ENCODE peak calls at places on chromosomes 3 and 15, in ten cellular contexts. M is thoracic aorta, W is heart left ventricle, E is AG04449, D is MM.1S, N is AG09309, I is choroid plexus epithelial cell, P is foreskin fibroblast, R is uterus, S is GM12865. J is an unnamed sample.

GRCh38 chr3:196641278-196642058 is 2.0 kb downstream of the NRROS start:
- DNase-seq in M (no peak), W (no peak), E (no peak), D (no peak), N (no peak), I (no peak), P (no peak), R (no peak), S (peak), J (no peak)

GRCh38 chr15:95262866-95263564 is 1031.7 kb downstream of the MCTP2 start:
- DNase-seq in M (no peak), W (no peak), E (no peak), D (no peak), N (peak), I (peak), P (peak), R (no peak), S (no peak), J (peak)

GRCh38 chr3:98901032-98901464 is 447 bp downstream of the DCBLD2 start:
- DNase-seq in M (no peak), W (peak), E (no peak), D (peak), N (no peak), I (peak), P (peak), R (peak), S (peak), J (no peak)

GRCh38 chr3:133367956-133368355 is 31.9 kb upstream of the BFSP2 start:
- DNase-seq in M (no peak), W (no peak), E (no peak), D (no peak), N (no peak), I (no peak), P (no peak), R (no peak), S (no peak), J (no peak)

GRCh38 chr3:29370451-29371420 is 89.9 kb downstream of the RBMS3 start:
- DNase-seq in M (no peak), W (no peak), E (no peak), D (no peak), N (no peak), I (no peak), P (no peak), R (no peak), S (no peak), J (no peak)

GRCh38 chr3:126985143-126985985 is 2.4 kb downstream of the PLXNA1 start:
- DNase-seq in M (no peak), W (no peak), E (no peak), D (no peak), N (no peak), I (no peak), P (no peak), R (no peak), S (no peak), J (no peak)

GRCh38 chr3:139764936-139765335 is 87.2 kb upstream of the NMNAT3 start:
- DNase-seq in M (no peak), W (no peak), E (peak), D (no peak), N (peak), I (peak), P (peak), R (no peak), S (no peak), J (peak)

GRCh38 chr3:114127517-114127916 is 51.3 kb downstream of the DRD3 start:
- DNase-seq in M (no peak), W (no peak), E (no peak), D (no peak), N (no peak), I (peak), P (no peak), R (no peak), S (no peak), J (no peak)

GRCh38 chr15:60076582-60077263 is 72.6 kb downstream of the FOXB1 start:
- DNase-seq in M (no peak), W (no peak), E (no peak), D (no peak), N (no peak), I (no peak), P (no peak), R (no peak), S (no peak), J (no peak)

GRCh38 chr15:51533672-51534398 is 88.7 kb downstream of the DMXL2 start:
- DNase-seq in M (no peak), W (no peak), E (no peak), D (no peak), N (no peak), I (no peak), P (no peak), R (no peak), S (peak), J (no peak)

GRCh38 chr15:78072080-78072892 is 5.2 kb downstream of the TBC1D2B start:
- DNase-seq in M (no peak), W (no peak), E (peak), D (no peak), N (peak), I (peak), P (peak), R (peak), S (no peak), J (no peak)

GRCh38 chr3:24390169-24390821 is 104.4 kb downstream of the THRB start:
- DNase-seq in M (no peak), W (no peak), E (no peak), D (no peak), N (no peak), I (no peak), P (no peak), R (no peak), S (no peak), J (no peak)

GRCh38 chr15:101123222-101123910 is 128.5 kb downstream of the CHSY1 start:
- DNase-seq in M (no peak), W (no peak), E (peak), D (no peak), N (peak), I (no peak), P (peak), R (no peak), S (no peak), J (no peak)

GRCh38 chr15:85730001-85730820 is 64.5 kb downstream of the KLHL25 start:
- DNase-seq in M (no peak), W (peak), E (no peak), D (peak), N (no peak), I (peak), P (peak), R (no peak), S (peak), J (peak)

GRCh38 chr15:93942140-93942808 is 289.1 kb upstream of the MCTP2 start:
- DNase-seq in M (no peak), W (no peak), E (no peak), D (peak), N (no peak), I (no peak), P (peak), R (no peak), S (no peak), J (no peak)

GRCh38 chr15:41513282-41514227 is at the start of gene LTK:
- DNase-seq in M (no peak), W (no peak), E (no peak), D (no peak), N (no peak), I (no peak), P (peak), R (peak), S (peak), J (no peak)

GRCh38 chr15:73686781-73687256 is 2.6 kb downstream of the CD276 start:
- DNase-seq in M (no peak), W (no peak), E (no peak), D (no peak), N (peak), I (peak), P (peak), R (no peak), S (no peak), J (peak)

GRCh38 chr15:101024709-101025108 is 105.6 kb downstream of the LRRK1 start:
- DNase-seq in M (no peak), W (no peak), E (no peak), D (no peak), N (no peak), I (no peak), P (no peak), R (no peak), S (no peak), J (no peak)

GRCh38 chr3:50278106-50278867 is 600 bp upstream of the LSMEM2 start:
- DNase-seq in M (no peak), W (no peak), E (no peak), D (no peak), N (no peak), I (no peak), P (no peak), R (no peak), S (no peak), J (no peak)

GRCh38 chr3:181369637-181370036 is 342.1 kb upstream of the SOX2 start:
- DNase-seq in M (no peak), W (no peak), E (no peak), D (no peak), N (no peak), I (no peak), P (no peak), R (no peak), S (no peak), J (no peak)

GRCh38 chr15:28969511-28970085 is 83.8 kb downstream of the APBA2 start:
- DNase-seq in M (no peak), W (no peak), E (no peak), D (no peak), N (no peak), I (no peak), P (no peak), R (no peak), S (no peak), J (no peak)

GRCh38 chr15:68818671-68819450 is 1.8 kb downstream of the ANP32A start:
- DNase-seq in M (no peak), W (peak), E (no peak), D (peak), N (no peak), I (peak), P (peak), R (peak), S (peak), J (no peak)

GRCh38 chr3:52021869-52022268 is 26.2 kb upstream of the RPL29 start:
- DNase-seq in M (no peak), W (peak), E (no peak), D (no peak), N (no peak), I (no peak), P (no peak), R (peak), S (peak), J (no peak)

GRCh38 chr3:57999423-58000115 is 8.7 kb upstream of the FLNB start:
- DNase-seq in M (no peak), W (no peak), E (no peak), D (no peak), N (no peak), I (no peak), P (no peak), R (no peak), S (no peak), J (no peak)

GRCh38 chr15:26179906-26180305 is 316.8 kb upstream of the ATP10A start:
- DNase-seq in M (no peak), W (no peak), E (no peak), D (no peak), N (no peak), I (no peak), P (no peak), R (no peak), S (no peak), J (no peak)

DNA sequence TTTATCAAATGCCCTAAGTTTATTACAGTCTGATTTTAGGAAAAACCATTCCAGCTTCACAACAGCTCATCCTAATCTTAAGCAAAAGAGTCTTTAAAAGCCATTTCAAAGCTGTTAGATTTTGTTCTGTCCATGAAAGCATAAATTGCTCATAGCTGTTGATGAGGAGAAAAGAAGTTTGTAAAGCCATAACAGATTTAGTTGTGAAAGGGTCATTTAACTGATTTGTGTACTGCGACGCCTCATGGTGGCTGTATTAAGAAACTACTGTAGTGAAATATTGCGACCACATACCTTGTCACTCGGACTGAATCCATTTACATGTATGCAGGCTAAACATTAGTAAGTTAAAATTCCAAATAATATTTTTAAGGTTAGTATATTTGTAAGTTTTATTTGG is 20.9 kb downstream of the BBX start:
- DNase-seq in M (no peak), W (no peak), E (no peak), D (no peak), N (no peak), I (peak), P (peak), R (no peak), S (peak), J (no peak)
- TF ChIP-seq CTCF in M (no peak), W (no peak), E (no peak), D (no peak), N (peak), I (peak), P (peak), R (no peak), S (no peak), J (peak)

GRCh38 chr15:90145761-90146160 is 43.5 kb upstream of the IDH2 start:
- DNase-seq in M (no peak), W (no peak), E (no peak), D (no peak), N (no peak), I (no peak), P (no peak), R (no peak), S (no peak), J (no peak)

GRCh38 chr15:90142216-90143175 is 40.2 kb upstream of the IDH2 start:
- DNase-seq in M (no peak), W (no peak), E (no peak), D (no peak), N (no peak), I (no peak), P (no peak), R (no peak), S (no peak), J (no peak)

GRCh38 chr15:90145259-90145658 is 43.0 kb upstream of the IDH2 start:
- DNase-seq in M (no peak), W (no peak), E (no peak), D (no peak), N (no peak), I (no peak), P (no peak), R (no peak), S (no peak), J (no peak)

GRCh38 chr15:90141646-90142045 is 39.4 kb upstream of the IDH2 start:
- DNase-seq in M (no peak), W (no peak), E (no peak), D (no peak), N (no peak), I (peak), P (peak), R (no peak), S (no peak), J (peak)

DNA sequence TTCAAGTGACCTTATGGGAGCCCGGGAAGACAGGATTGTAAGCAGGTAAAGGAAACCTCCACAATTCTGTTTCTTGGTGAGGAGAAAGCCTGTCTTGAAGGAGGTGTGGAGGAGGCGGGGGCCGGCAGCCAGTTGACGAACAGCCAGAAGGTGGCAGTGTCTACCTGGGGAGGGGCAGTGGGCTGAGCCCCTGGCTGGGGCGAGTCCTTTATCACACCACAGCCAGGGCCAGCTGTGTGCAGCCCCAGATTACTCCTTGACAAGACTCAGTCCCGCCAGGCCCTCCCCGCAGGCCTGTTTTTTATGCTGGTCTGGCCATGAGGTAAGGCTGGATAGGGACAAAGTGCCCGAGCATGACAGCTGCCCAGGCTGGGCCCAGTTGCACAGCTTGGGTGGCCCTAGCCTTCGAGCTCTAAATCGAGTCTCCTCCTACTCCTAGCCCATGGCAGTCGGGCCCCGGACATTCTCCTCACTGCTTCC is 40.9 kb upstream of the IDH2 start:
- DNase-seq in M (no peak), W (peak), E (no peak), D (peak), N (no peak), I (peak), P (peak), R (peak), S (peak), J (no peak)
- H3K4me3 ChIP-seq in M (no peak), W (no peak), E (no peak), D (no peak), N (no peak), I (no peak), P (no peak), R (no peak), S (no peak), J (no peak)

GRCh38 chr3:46454606-46455005 is 10.1 kb downstream of the LTF start:
- DNase-seq in M (no peak), W (no peak), E (no peak), D (no peak), N (no peak), I (no peak), P (no peak), R (no peak), S (no peak), J (no peak)

GRCh38 chr3:46456118-46456517 is 8.6 kb downstream of the LTF start:
- DNase-seq in M (no peak), W (no peak), E (no peak), D (no peak), N (no peak), I (no peak), P (no peak), R (no peak), S (no peak), J (no peak)

GRCh38 chr3:46454209-46454595 is 10.5 kb downstream of the LTF start:
- DNase-seq in M (no peak), W (no peak), E (no peak), D (peak), N (no peak), I (no peak), P (no peak), R (no peak), S (no peak), J (no peak)

GRCh38 chr3:46455231-46456115 is 9.2 kb downstream of the LTF start:
- DNase-seq in M (no peak), W (no peak), E (no peak), D (no peak), N (no peak), I (no peak), P (no peak), R (no peak), S (no peak), J (no peak)

DNA sequence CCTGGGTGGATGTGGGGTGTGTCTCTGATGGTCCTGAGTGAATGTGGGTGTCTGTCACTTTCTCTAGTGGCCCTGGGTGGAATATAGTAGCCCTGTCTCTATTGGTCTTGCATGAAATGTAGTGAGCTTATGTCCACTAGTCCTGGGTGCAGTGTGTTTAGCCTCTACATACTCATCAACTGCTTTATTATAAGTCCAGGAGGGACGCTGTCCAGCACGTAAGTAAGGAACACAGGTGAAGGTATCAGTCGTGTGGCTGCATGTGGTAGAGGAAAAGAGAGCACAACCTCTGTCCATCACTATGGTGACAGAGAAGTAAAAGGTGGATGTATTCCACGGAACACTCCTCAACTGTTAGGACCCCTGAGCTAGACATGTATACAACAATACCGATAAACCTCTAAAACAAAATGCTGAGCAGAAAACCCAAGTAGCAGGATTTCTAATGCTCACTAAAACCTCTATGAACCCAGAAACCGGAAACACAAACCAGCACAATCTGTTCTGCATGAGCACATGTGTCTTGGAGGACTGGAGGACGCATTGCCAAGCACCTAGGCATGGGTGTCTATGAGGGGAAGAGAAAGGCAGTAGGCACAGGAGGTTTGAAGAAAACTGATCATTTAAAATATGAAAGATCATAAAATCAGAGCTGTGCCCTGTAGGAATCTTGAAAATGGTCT is 11.0 kb downstream of the LTF start:
- DNase-seq in M (no peak), W (no peak), E (no peak), D (peak), N (no peak), I (no peak), P (no peak), R (no peak), S (peak), J (no peak)
- TF ChIP-seq CTCF in M (no peak), W (no peak), E (no peak), D (no peak), N (no peak), I (no peak), P (no peak), R (no peak), S (no peak), J (no peak)

GRCh38 chr3:129559565-129560079 is 16.6 kb downstream of the H1-8 start:
- DNase-seq in M (no peak), W (no peak), E (no peak), D (no peak), N (no peak), I (no peak), P (peak), R (no peak), S (no peak), J (no peak)
- H3K4me3 ChIP-seq in M (peak), W (no peak), E (peak), D (no peak), N (no peak), I (no peak), P (peak), R (no peak), S (no peak), J (no peak)

DNA sequence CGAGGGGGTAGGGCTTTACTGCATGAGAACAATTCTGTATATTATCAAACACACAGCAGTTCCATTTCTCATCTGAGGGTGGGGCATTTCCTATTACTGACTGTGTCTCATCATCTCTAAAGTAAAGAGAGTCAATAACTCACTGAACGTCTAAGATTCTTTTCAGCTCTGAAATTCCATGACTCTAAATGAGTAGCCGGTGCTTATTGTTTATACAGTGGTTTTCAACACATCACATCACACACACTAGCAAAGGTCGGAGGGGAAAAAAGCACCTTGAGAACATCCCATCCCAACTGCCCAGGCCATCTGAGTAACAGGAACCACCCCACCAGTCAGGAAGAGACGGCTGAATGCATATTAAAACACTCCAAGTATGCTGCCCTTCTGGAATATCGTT is 196.0 kb downstream of the SUCLG2 start:
- DNase-seq in M (no peak), W (no peak), E (no peak), D (no peak), N (no peak), I (peak), P (peak), R (no peak), S (no peak), J (no peak)
- TF ChIP-seq CTCF in M (no peak), W (no peak), E (no peak), D (no peak), N (no peak), I (peak), P (peak), R (no peak), S (no peak), J (peak)

DNA sequence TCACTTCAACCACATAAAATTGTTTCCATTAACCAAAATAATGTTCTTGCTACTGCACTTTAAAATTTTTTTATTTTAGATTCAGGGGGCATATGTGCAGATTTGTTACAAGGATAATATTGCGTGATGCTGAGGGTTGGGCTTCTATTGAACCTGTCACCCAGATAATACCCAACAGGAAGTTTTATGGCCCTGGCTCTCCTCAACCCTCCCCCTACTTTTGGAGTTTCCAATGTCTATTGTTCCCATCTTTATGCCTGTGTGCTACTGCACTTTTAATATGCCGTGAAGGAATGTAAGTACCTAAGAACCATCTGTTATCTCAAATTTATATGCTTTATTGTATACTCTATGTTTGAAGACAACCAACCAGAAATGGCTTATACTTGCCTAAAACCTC is 42.0 kb upstream of the IMPG2 start:
- DNase-seq in M (no peak), W (no peak), E (no peak), D (no peak), N (no peak), I (no peak), P (no peak), R (no peak), S (no peak), J (no peak)
- H3K4me3 ChIP-seq in M (no peak), W (no peak), E (no peak), D (no peak), N (no peak), I (no peak), P (no peak), R (no peak), S (no peak), J (no peak)

J was measured in astrocyte of the cerebellum.